ENCODE peak calls at places on chromosomes 3 and 15, in eight cellular contexts. D, Y, J, W, O, E, L and H are unnamed samples.
A peak's percentile ranks its signal among the peaks of the same experiment; 100 is the strongest.

GRCh38 chr3:14827776-14828175 is 9.0 kb downstream of the FGD5 start:
- DNase-seq in D (no peak), Y (no peak), J (no peak), W (peak; percentile 14), O (no peak), E (no peak), L (no peak), H (no peak)

GRCh38 chr3:50270422-50270831 is 1.5 kb downstream of the SEMA3B start:
- DNase-seq in D (no peak), Y (peak; percentile 37), J (no peak), W (no peak), O (no peak), E (no peak), L (no peak), H (peak; percentile 39)

GRCh38 chr3:58074997-58075396 is 66.8 kb downstream of the FLNB start:
- DNase-seq in D (peak; percentile 22), Y (no peak), J (no peak), W (no peak), O (peak; percentile 33), E (no peak), L (no peak), H (no peak)

GRCh38 chr15:38613085-38613484 is 48.5 kb upstream of the RASGRP1 start:
- DNase-seq in D (no peak), Y (no peak), J (no peak), W (no peak), O (no peak), E (no peak), L (no peak), H (no peak)

GRCh38 chr15:28080386-28080785 is 18.7 kb downstream of the OCA2 start:
- DNase-seq in D (no peak), Y (no peak), J (no peak), W (no peak), O (no peak), E (no peak), L (no peak), H (no peak)

GRCh38 chr3:18585019-18585968 is 160.2 kb upstream of the SATB1 start:
- DNase-seq in D (no peak), Y (no peak), J (no peak), W (no peak), O (no peak), E (no peak), L (no peak), H (no peak)

GRCh38 chr3:108500728-108501127 is 9.7 kb downstream of the MYH15 start:
- DNase-seq in D (no peak), Y (peak; percentile 31), J (no peak), W (no peak), O (no peak), E (no peak), L (no peak), H (peak; percentile 25)

GRCh38 chr3:160618363-160618762 is 53.0 kb upstream of the KPNA4 start:
- DNase-seq in D (no peak), Y (no peak), J (peak; percentile 55), W (no peak), O (no peak), E (no peak), L (no peak), H (no peak)

GRCh38 chr15:77632760-77633133 is at the start of gene LINGO1:
- DNase-seq in D (no peak), Y (no peak), J (peak; percentile 54), W (no peak), O (no peak), E (peak; percentile 5), L (no peak), H (peak; percentile 50)

GRCh38 chr15:39573844-39574243 is 7.0 kb upstream of the THBS1 start:
- DNase-seq in D (no peak), Y (peak; percentile 36), J (no peak), W (no peak), O (no peak), E (no peak), L (no peak), H (peak; percentile 80)

GRCh38 chr15:85007741-85008140 is 26.1 kb downstream of the PDE8A start:
- DNase-seq in D (no peak), Y (no peak), J (no peak), W (no peak), O (no peak), E (peak; percentile 22), L (no peak), H (peak; percentile 22)

DNA sequence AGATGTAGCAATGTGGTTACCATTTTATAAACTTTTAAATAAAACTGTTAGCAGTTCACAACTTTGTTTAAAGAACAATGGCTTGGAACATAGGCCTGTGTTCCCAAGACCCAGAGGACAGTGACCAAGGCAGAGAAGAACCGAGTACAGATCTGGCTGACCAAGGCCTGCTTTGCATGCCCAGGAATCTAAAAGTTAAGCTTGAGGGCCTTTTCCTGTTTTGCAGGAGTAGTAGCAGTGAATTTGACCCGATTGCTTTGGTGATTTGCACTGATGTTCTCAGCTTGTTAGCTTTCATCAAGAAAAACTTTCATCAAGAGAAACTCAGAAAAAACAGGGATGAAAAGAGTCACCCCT is 9.9 kb downstream of the FILIP1L start:
- DNase-seq in D (no peak), Y (no peak), J (no peak), W (no peak), O (no peak), E (no peak), L (no peak), H (no peak)
- H3K27ac ChIP-seq in D (no peak overlapping the region), Y (peak overlapping the region; percentile 93), J (peak overlapping the region; percentile 47), W (peak overlapping the region; percentile 78), O (no peak overlapping the region), E (no peak overlapping the region), L (no peak overlapping the region), H (no peak overlapping the region)

GRCh38 chr3:141430326-141430725 is 56.5 kb upstream of the RASA2 start:
- DNase-seq in D (no peak), Y (no peak), J (no peak), W (no peak), O (no peak), E (no peak), L (no peak), H (no peak)
- H3K4me1 ChIP-seq in D (peaks cover 36% of the 10 kb centered on the region), Y (peaks cover 33% of the 10 kb centered on the region), J (peaks cover 82% of the 10 kb centered on the region), W (peaks cover 88% of the 10 kb centered on the region), O (no peaks in the 10 kb centered on the region), E (peaks cover 16% of the 10 kb centered on the region), L (no peaks in the 10 kb centered on the region), H (peaks cover 19% of the 10 kb centered on the region)

GRCh38 chr3:169662215-169663070 is 1.1 kb downstream of the MECOM start:
- DNase-seq in D (peak; percentile 24), Y (peak; percentile 57), J (peak; percentile 89), W (peak; percentile 71), O (no peak), E (peak; percentile 51), L (peak; percentile 92), H (peak; percentile 83)
- H3K27ac ChIP-seq in D (no peak overlapping the region), Y (peak overlapping the region; percentile 36), J (peak overlapping the region; percentile 96), W (peak overlapping the region; percentile 93), O (no peak overlapping the region), E (peak overlapping the region; percentile 18), L (no peak overlapping the region), H (no peak overlapping the region)

GRCh38 chr3:123670743-123671142 is 85.9 kb upstream of the HACD2 start:
- DNase-seq in D (no peak), Y (no peak), J (no peak), W (no peak), O (no peak), E (no peak), L (no peak), H (no peak)

GRCh38 chr3:123663977-123664376 is 79.1 kb upstream of the HACD2 start:
- DNase-seq in D (no peak), Y (no peak), J (no peak), W (peak; percentile 47), O (no peak), E (no peak), L (no peak), H (no peak)

GRCh38 chr3:123668906-123669305 is 84.1 kb upstream of the HACD2 start:
- DNase-seq in D (no peak), Y (no peak), J (no peak), W (no peak), O (no peak), E (no peak), L (no peak), H (no peak)

GRCh38 chr3:123664771-123665170 is 79.9 kb upstream of the HACD2 start:
- DNase-seq in D (no peak), Y (peak; percentile 39), J (no peak), W (no peak), O (no peak), E (peak; percentile 60), L (no peak), H (no peak)

GRCh38 chr3:123667784-123668183 is 82.9 kb upstream of the HACD2 start:
- DNase-seq in D (no peak), Y (peak; percentile 46), J (no peak), W (no peak), O (no peak), E (peak; percentile 74), L (no peak), H (peak; percentile 60)
- H3K4me1 ChIP-seq in D (no peaks in the 10 kb centered on the region), Y (peaks cover 3% of the 10 kb centered on the region), J (no peaks in the 10 kb centered on the region), W (peaks cover 34% of the 10 kb centered on the region), O (no peaks in the 10 kb centered on the region), E (peaks cover 13% of the 10 kb centered on the region), L (no peaks in the 10 kb centered on the region), H (peaks cover 11% of the 10 kb centered on the region)

DNA sequence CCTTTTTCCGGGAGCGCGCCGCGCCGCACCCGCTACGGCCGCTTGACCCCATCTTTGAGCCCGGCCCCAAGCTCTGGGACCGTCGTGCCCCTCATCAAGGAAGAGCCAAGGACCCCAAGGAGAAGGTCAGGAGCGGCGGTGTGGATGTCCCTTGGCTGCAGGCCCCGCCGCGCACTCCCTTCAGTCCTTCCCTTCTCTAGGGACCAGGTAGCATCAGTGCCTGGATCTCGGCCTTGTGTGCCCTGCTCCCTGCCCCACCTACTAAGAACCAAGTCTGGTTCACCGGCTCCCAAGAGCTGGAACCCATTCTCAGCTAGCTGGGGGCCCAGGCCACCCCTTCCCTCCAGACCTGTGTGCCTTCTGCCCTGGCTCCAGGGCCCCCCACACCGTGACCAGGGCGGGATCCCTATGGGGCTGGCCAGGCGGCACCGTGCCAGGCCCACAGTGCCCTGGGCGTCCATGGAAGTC is 69.3 kb upstream of the CGNL1 start:
- DNase-seq in D (no peak), Y (no peak), J (no peak), W (no peak), O (no peak), E (no peak), L (no peak), H (no peak)
- H3K27ac ChIP-seq in D (no peak overlapping the region), Y (no peak overlapping the region), J (no peak overlapping the region), W (peak overlapping the region; percentile 31), O (no peak overlapping the region), E (no peak overlapping the region), L (no peak overlapping the region), H (no peak overlapping the region)